ENCODE peak calls at places on chromosomes 2 and 18, in six cellular contexts. P, W, T, F, A and X are unnamed samples.

GRCh38 chr2:204713211-204713610 is 167.9 kb downstream of the PARD3B start:
- DNase-seq in P (no peak), W (no peak), T (no peak), F (no peak), A (no peak), X (no peak)

GRCh38 chr2:215756351-215756731 is 257.0 kb downstream of the MREG start:
- DNase-seq in P (no peak), W (no peak), T (no peak), F (no peak), A (no peak), X (no peak)

GRCh38 chr18:12791631-12792030 is 88.8 kb downstream of the PSMG2 start:
- DNase-seq in P (no peak), W (no peak), T (no peak), F (no peak), A (no peak), X (no peak)

GRCh38 chr2:46689993-46690392 is 210.6 kb downstream of the TMEM247 start:
- DNase-seq in P (no peak), W (no peak), T (no peak), F (no peak), A (no peak), X (no peak)

GRCh38 chr2:88517759-88518201 is 65.3 kb upstream of the FOXI3 start:
- DNase-seq in P (no peak), W (no peak), T (no peak), F (no peak), A (no peak), X (no peak)

GRCh38 chr18:59616501-59616900 is 80.7 kb downstream of the CCBE1 start:
- DNase-seq in P (no peak), W (no peak), T (no peak), F (no peak), A (no peak), X (no peak)

GRCh38 chr2:64213607-64214275 is 69.5 kb upstream of the PELI1 start:
- DNase-seq in P (no peak), W (no peak), T (no peak), F (no peak), A (no peak), X (no peak)

GRCh38 chr2:238141541-238142318 is 3.3 kb downstream of the KLHL30 start:
- DNase-seq in P (no peak), W (peak), T (no peak), F (peak), A (no peak), X (no peak)

GRCh38 chr2:237061356-237061755 is 24.3 kb upstream of the COPS8 start:
- DNase-seq in P (no peak), W (no peak), T (no peak), F (peak), A (no peak), X (no peak)

GRCh38 chr2:189782221-189782671 is 1.9 kb downstream of the ORMDL1 start:
- DNase-seq in P (no peak), W (no peak), T (no peak), F (no peak), A (no peak), X (peak)

GRCh38 chr2:30691948-30692828 is 115.1 kb downstream of the CAPN13 start:
- DNase-seq in P (no peak), W (no peak), T (no peak), F (no peak), A (no peak), X (peak)

GRCh38 chr2:12507295-12507694 is 209.4 kb upstream of the TRIB2 start:
- DNase-seq in P (peak), W (no peak), T (no peak), F (no peak), A (no peak), X (no peak)

GRCh38 chr2:235314371-235314915 is 179.4 kb upstream of the AGAP1 start:
- DNase-seq in P (no peak), W (no peak), T (no peak), F (no peak), A (no peak), X (no peak)

GRCh38 chr2:203758841-203759691 is 52.6 kb downstream of the CD28 start:
- DNase-seq in P (no peak), W (no peak), T (peak), F (no peak), A (no peak), X (no peak)

GRCh38 chr2:85594715-85595377 is 699 bp upstream of the RNF181 start:
- DNase-seq in P (no peak), W (no peak), T (no peak), F (no peak), A (no peak), X (no peak)

GRCh38 chr2:195368530-195369216 is 288.4 kb upstream of the SLC39A10 start:
- DNase-seq in P (no peak), W (no peak), T (no peak), F (no peak), A (no peak), X (peak)

GRCh38 chr18:23847321-23847986 is 158.2 kb downstream of the LAMA3 start:
- DNase-seq in P (no peak), W (no peak), T (no peak), F (no peak), A (no peak), X (no peak)

GRCh38 chr2:188678921-188679320 is 295.3 kb upstream of the COL3A1 start:
- DNase-seq in P (no peak), W (no peak), T (no peak), F (no peak), A (no peak), X (no peak)

GRCh38 chr18:26617151-26617554 is 68.8 kb upstream of the KCTD1 start:
- DNase-seq in P (no peak), W (no peak), T (no peak), F (no peak), A (no peak), X (no peak)

GRCh38 chr18:50410008-50410407 is 35.2 kb downstream of the SKA1 start:
- DNase-seq in P (no peak), W (no peak), T (no peak), F (no peak), A (no peak), X (no peak)

GRCh38 chr2:203782262-203782976 is 76.0 kb downstream of the CD28 start:
- DNase-seq in P (no peak), W (no peak), T (no peak), F (no peak), A (peak), X (peak)

GRCh38 chr18:74806700-74807416 is 209.2 kb downstream of the ZNF407 start:
- DNase-seq in P (no peak), W (no peak), T (no peak), F (no peak), A (no peak), X (no peak)

GRCh38 chr2:27065128-27065527 is 6.3 kb downstream of the OST4 start:
- DNase-seq in P (no peak), W (no peak), T (peak), F (no peak), A (no peak), X (no peak)

GRCh38 chr2:27057184-27057583 is 5.7 kb downstream of the AGBL5 start:
- DNase-seq in P (no peak), W (no peak), T (no peak), F (no peak), A (no peak), X (peak)

GRCh38 chr2:27058210-27058609 is 6.7 kb downstream of the AGBL5 start:
- DNase-seq in P (no peak), W (no peak), T (no peak), F (no peak), A (no peak), X (peak)

GRCh38 chr2:27059141-27059820 is 7.8 kb downstream of the AGBL5 start:
- DNase-seq in P (no peak), W (no peak), T (peak), F (no peak), A (no peak), X (no peak)

GRCh38 chr2:27060323-27060722 is 8.9 kb downstream of the AGBL5 start:
- DNase-seq in P (no peak), W (no peak), T (no peak), F (no peak), A (no peak), X (no peak)
- TF ChIP-seq POLR2A in P (no peak), W (no peak), T (no peak), F (no peak), A (no peak), X (no peak)

DNA sequence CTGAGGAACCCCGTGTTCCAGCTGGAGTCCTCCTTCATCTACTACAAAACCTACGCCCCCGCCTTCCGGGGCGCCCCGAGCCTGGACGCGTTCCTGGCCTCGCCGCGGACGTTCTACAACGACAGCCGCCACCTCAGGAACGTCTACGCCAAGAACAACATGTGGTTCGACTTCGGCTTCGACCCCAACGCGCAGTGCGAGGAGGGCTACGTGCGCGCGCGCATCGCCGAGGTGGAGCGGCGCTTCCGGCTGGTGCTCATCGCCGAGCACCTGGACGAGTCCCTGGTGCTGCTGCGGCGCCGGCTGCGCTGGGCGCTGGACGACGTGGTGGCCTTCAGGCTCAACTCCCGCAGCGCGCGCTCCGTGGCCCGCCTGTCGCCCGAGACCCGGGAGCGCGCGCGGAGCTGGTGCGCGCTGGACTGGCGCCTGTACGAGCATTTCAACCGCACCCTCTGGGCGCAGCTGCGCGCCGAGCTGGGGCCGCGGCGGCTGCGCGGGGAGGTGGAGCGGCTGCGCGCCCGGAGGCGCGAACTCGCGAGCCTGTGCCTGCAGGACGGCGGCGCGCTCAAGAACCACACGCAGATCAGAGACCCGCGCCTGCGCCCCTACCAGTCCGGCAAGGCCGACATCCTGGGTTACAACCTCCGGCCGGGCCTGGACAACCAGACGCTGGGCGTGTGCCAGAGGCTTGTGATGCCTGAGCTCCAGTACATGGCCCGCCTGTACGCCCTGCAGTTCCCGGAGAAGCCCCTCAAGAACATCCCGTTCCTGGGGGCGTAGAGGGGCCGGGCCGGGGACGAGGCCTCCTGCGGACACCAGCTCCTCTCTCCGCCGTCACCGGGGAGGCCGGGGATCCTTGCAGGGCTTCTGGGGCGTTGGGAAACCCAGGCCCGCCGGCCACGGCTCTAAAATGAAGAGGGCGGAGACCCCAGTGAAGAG is 5.3 kb upstream of the NEU4 start:
- DNase-seq in P (peak), W (no peak), T (peak), F (no peak), A (no peak), X (peak)
- TF ChIP-seq POLR2A in P (no peak), W (no peak), T (peak), F (no peak), A (no peak), X (no peak)

DNA sequence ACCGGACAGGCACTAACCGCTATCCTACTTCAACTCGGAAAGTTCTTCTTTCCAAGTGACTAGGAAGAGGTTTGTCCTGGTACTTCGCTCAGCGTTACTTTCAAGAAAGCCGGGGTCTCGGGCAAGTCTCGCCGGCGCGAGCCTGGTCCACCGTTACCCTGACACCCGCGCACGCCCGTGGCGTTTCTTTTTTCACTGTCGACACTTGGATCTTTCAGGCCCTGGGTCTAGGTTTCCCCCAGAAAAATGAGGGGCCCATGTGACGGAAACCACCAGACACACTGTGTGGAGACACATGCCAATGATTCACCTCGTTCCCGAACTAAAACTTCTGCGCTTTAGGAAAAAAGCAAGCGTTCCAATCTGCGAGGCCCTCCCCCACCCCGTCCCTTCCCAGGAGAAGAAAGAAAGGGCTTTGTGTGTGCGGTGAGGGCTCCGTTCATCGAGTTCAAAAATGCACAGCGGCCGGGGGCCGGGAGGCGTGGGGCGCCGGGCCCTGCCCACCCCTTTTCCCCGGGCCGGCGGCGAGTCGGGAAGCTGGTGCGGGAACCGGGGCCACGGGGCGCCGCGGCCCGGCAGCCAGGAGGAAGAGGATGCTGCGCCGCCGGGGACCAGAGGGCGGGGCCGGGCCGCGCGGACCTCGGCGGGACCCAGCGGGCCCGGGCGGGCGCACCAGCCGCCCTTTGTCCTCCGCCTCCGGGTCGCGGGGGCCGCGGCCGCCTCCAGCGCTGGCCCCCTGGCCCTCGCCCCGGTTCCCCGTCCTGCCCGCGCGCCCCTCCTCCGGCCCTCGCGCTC is 2.6 kb downstream of the ZNF521 start:
- DNase-seq in P (peak), W (no peak), T (peak), F (no peak), A (peak), X (peak)
- TF ChIP-seq POLR2A in P (no peak), W (no peak), T (no peak), F (no peak), A (no peak), X (no peak)

DNA sequence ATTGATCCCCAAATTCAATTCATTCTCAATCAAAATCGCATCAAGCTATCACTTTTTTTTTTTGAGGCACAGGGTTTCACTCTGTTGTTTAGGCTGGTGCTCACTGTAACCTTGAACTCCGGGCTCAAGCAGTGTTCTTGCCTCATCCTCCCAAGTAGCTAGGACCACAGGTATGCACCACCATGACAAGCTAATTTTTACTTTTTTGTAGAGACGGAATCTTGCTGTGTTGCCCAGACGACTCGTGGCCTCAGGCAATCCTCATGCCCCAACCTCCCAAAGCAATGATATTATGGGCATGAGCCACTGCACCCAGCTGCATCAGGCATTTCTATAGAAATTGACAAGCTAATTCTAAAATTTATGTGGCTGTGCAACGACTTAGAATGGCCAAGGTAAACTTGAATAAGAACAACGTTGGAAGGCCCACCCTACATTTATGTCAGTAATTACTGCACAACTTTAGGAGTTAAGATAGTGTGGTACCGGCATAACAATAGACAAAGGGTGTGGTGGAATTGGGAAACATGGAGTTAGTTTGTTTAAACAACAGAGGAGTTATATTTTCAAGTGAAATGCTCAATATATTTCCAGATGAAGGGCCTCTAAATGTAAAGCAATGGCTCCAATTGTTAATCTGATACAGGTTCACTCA is 78.2 kb downstream of the NPAS2 start:
- DNase-seq in P (no peak), W (no peak), T (no peak), F (no peak), A (no peak), X (no peak)
- TF ChIP-seq POLR2A in P (no peak), W (no peak), T (no peak), F (no peak), A (no peak), X (no peak)